ENCODE peak calls at places on chromosomes 13 and 19, in seven cellular contexts. W is psoas muscle; B is neuronal stem cell; X is lower lobe of right lung; L is mucosa of descending colon; M is right lobe of liver; A is CD8-positive, alpha-beta memory T cell. Y is an unnamed sample. For H3K9me3, the result is how much of the 10 kb centered on the place peaks cover.

GRCh38 chr19:44644391-44645016 is 794 bp downstream of the PVR start:
- DNase-seq in W (no peak), B (peak), X (peak), L (peak), M (peak), A (no peak), Y (no peak)

GRCh38 chr19:8458380-8458779 is 13.6 kb downstream of the HNRNPM start:
- DNase-seq in W (no peak), B (no peak), X (no peak), L (peak), M (no peak), A (no peak), Y (no peak)

GRCh38 chr13:19713186-19713965 is 69.4 kb downstream of the PSPC1 start:
- DNase-seq in W (no peak), B (no peak), X (no peak), L (no peak), M (no peak), A (no peak), Y (no peak)

GRCh38 chr13:108878732-108879131 is 249.3 kb downstream of the MYO16 start:
- DNase-seq in W (no peak), B (no peak), X (no peak), L (no peak), M (no peak), A (no peak), Y (no peak)

GRCh38 chr13:19967619-19968018 is 9.1 kb downstream of the ZMYM2 start:
- DNase-seq in W (no peak), B (no peak), X (no peak), L (no peak), M (no peak), A (no peak), Y (no peak)

GRCh38 chr19:52028027-52028779 is at the start of gene ZNF614:
- DNase-seq in W (peak), B (peak), X (peak), L (peak), M (peak), A (peak), Y (peak)

GRCh38 chr19:6271251-6271650 is 8.5 kb downstream of the MLLT1 start:
- DNase-seq in W (no peak), B (no peak), X (no peak), L (no peak), M (no peak), A (no peak), Y (no peak)

GRCh38 chr19:46373573-46374359 is 26.9 kb downstream of the PPP5C start:
- DNase-seq in W (peak), B (peak), X (peak), L (peak), M (peak), A (no peak), Y (no peak)

GRCh38 chr19:13007292-13008045 is 12.2 kb downstream of the NFIX start:
- DNase-seq in W (peak), B (no peak), X (peak), L (peak), M (no peak), A (no peak), Y (no peak)

GRCh38 chr13:110794209-110794608 is 80.7 kb downstream of the ING1 start:
- DNase-seq in W (no peak), B (no peak), X (no peak), L (no peak), M (no peak), A (no peak), Y (no peak)

GRCh38 chr13:44191504-44192171 is 182.0 kb upstream of the SERP2 start:
- DNase-seq in W (no peak), B (peak), X (no peak), L (peak), M (no peak), A (peak), Y (no peak)

GRCh38 chr19:407501-408440 is 1.2 kb downstream of the C2CD4C start:
- DNase-seq in W (peak), B (no peak), X (peak), L (no peak), M (peak), A (no peak), Y (no peak)

GRCh38 chr19:408441-409005 is 424 bp downstream of the C2CD4C start:
- DNase-seq in W (peak), B (no peak), X (peak), L (no peak), M (peak), A (no peak), Y (no peak)

GRCh38 chr19:409006-409514 is at the start of gene C2CD4C:
- DNase-seq in W (peak), B (no peak), X (peak), L (peak), M (peak), A (no peak), Y (no peak)

GRCh38 chr19:410243-410781 is 1.4 kb upstream of the C2CD4C start:
- DNase-seq in W (no peak), B (no peak), X (no peak), L (no peak), M (peak), A (no peak), Y (no peak)

GRCh38 chr19:409515-410242 is 732 bp upstream of the C2CD4C start:
- DNase-seq in W (no peak), B (no peak), X (no peak), L (no peak), M (no peak), A (no peak), Y (no peak)
- H3K4me3 ChIP-seq in W (peak), B (peak), X (peak), L (no peak), M (peak), A (peak), Y (peak)

GRCh38 chr19:34788074-34788473 is 15.1 kb upstream of the ZNF599 start:
- DNase-seq in W (no peak), B (no peak), X (no peak), L (no peak), M (no peak), A (no peak), Y (no peak)

GRCh38 chr19:34786236-34786635 is 13.2 kb upstream of the ZNF599 start:
- DNase-seq in W (no peak), B (no peak), X (no peak), L (no peak), M (no peak), A (no peak), Y (no peak)

DNA sequence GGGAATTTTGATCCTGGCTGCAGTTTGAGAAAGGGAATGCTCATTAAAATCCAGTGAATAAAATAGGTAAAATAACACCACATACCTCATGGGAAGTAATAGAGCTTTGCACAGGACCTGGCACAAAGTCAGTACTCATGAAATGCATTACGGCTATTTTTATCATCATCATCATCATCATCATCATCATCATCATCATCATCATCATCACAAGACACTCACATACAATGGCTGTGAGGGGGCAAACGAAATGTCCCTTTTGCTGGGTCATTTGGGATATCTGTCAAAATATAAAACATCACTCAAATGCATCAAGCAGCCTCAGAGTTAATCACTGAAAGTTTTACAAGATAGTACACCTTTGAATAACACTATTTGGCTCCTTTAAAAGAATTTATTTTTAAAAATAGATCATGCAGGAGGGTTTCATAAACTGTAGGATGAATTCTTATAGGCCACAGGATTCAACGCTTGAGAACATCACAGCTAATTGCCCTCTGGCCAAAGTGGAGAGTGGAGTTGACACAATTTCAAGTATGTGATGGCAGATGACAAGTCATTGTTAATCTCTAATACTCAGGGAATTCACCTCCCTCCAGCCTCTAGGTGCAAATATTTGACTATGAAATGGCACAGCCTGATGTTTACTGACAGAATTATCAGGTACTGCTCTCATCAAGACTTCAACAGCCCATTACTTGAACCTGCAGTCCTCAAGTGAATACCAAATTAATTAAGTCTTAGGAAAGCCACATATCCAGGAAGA is 14.2 kb upstream of the ZNF599 start:
- DNase-seq in W (no peak), B (no peak), X (no peak), L (no peak), M (no peak), A (no peak), Y (no peak)
- H3K9me3 ChIP-seq in W (under half), B (under half), X (under half), L (under half), M (under half), A (under half), Y (under half)

GRCh38 chr19:41447732-41448332 is 4.9 kb downstream of the ERICH4 start:
- DNase-seq in W (no peak), B (no peak), X (no peak), L (no peak), M (no peak), A (no peak), Y (no peak)
- H3K4me3 ChIP-seq in W (peak), B (no peak), X (peak), L (no peak), M (no peak), A (no peak), Y (no peak)

GRCh38 chr19:39410620-39411005 is 1.9 kb upstream of the PLEKHG2 start:
- DNase-seq in W (no peak), B (no peak), X (no peak), L (peak), M (peak), A (no peak), Y (no peak)
- H3K9me3 ChIP-seq in W (under half), B (under half), X (under half), L (under half), M (under half), A (under half), Y (under half)

GRCh38 chr19:3683405-3683865 is 16.8 kb downstream of the PIP5K1C start:
- DNase-seq in W (no peak), B (no peak), X (no peak), L (no peak), M (no peak), A (no peak), Y (no peak)
- H3K4me3 ChIP-seq in W (no peak), B (peak), X (no peak), L (no peak), M (no peak), A (no peak), Y (no peak)

GRCh38 chr19:28864577-28865042 is 348.3 kb downstream of the UQCRFS1 start:
- DNase-seq in W (no peak), B (no peak), X (no peak), L (peak), M (no peak), A (no peak), Y (no peak)
- H3K9me3 ChIP-seq in W (under half), B (under half), X (under half), L (under half), M (under half), A (under half), Y (under half)

DNA sequence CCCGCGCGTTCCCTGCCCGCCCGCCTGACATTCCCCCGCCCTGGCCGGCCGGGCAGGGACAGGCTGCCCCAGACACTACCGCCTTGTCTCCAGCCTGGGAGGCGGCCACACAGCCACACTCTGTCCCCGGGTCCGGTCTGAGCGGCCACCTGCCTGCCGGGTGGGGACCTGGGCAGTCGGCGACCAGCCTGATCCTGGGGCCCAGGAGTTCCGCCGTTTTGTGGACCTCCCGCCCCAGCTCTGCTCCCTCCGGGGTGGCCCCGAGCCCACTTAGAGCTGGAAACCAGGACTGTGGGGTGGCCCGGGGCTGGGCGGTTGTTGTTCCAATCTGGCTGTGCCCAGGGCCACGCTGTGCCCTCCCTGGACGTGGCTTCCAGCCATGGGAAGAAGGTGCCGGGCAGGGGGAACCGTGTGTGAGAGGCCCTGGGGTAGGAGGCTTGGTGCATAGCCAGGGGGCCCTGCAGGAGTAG is 12.0 kb downstream of the PALM start:
- DNase-seq in W (no peak), B (no peak), X (no peak), L (no peak), M (no peak), A (no peak), Y (no peak)
- H3K4me3 ChIP-seq in W (no peak), B (peak), X (no peak), L (no peak), M (no peak), A (no peak), Y (no peak)

GRCh38 chr19:56885173-56885679 is 44.7 kb upstream of the PEG3 start:
- DNase-seq in W (no peak), B (no peak), X (no peak), L (no peak), M (no peak), A (no peak), Y (no peak)

GRCh38 chr19:56880592-56881190 is 40.2 kb upstream of the PEG3 start:
- DNase-seq in W (no peak), B (no peak), X (no peak), L (no peak), M (no peak), A (no peak), Y (no peak)

DNA sequence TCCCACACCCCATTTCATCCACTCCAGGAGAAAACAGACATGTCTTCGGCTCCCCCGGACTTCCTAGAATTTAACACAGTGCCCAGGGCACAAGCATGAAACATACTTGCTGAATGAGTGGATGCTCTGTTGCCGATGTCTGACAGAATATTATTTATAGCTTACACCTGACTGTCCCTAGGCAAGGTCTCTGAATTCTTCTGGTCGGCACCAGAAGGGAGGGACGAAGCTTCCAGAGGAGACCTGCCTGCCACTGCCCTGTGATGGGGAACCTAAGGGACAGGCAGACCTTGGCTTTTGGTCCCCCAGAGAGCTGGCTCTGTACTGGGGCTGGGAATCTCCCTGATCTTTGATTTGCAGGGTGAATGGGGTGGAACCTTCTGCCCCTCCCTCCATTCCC is 44.0 kb upstream of the PEG3 start:
- DNase-seq in W (no peak), B (no peak), X (no peak), L (no peak), M (no peak), A (no peak), Y (no peak)
- H3K9me3 ChIP-seq in W (under half), B (under half), X (under half), L (half or more), M (under half), A (under half), Y (under half)

Y was measured in CD8-positive, alpha-beta T cell.